ENCODE peak calls at places on chromosomes 4 and X, in eight cellular contexts. P is mammary epithelial cell, I is Peyer's patch, V is heart right ventricle, A is heart left ventricle, U is HepG2, Q is tibial artery, S is SK-N-SH. R is an unnamed sample. For H3K27me3, the result is how much of the 10 kb centered on the place peaks cover.

GRCh38 chrX:46637937-46638336 is 64.4 kb downstream of the CHST7 start:
- DNase-seq in P (peak), Q (no peak), A (no peak), I (no peak), U (no peak), S (no peak), V (no peak), R (no peak)

GRCh38 chrX:28324306-28324705 is 262.9 kb upstream of the IL1RAPL1 start:
- DNase-seq in A (no peak), U (no peak), V (no peak), Q (no peak), I (no peak), P (no peak), S (no peak), R (no peak)

GRCh38 chr4:85842540-85842939 is 367.6 kb downstream of the ARHGAP24 start:
- DNase-seq in P (no peak), U (no peak), V (peak), Q (peak), I (no peak), A (no peak), S (no peak), R (no peak)

GRCh38 chr4:61462451-61463326 is 262.6 kb downstream of the ADGRL3 start:
- DNase-seq in V (no peak), P (peak), U (peak), A (no peak), Q (no peak), I (no peak), S (no peak), R (no peak)

GRCh38 chr4:110586137-110586850 is 36.6 kb downstream of the PITX2 start:
- DNase-seq in I (no peak), Q (no peak), P (peak), V (no peak), U (no peak), A (no peak), S (peak), R (peak)

GRCh38 chr4:6180841-6181631 is 19.3 kb downstream of the JAKMIP1 start:
- DNase-seq in Q (no peak), A (no peak), V (no peak), S (no peak), I (peak), U (no peak), P (no peak), R (no peak)

GRCh38 chrX:12981880-12982279 is 7.0 kb downstream of the TMSB4X start:
- DNase-seq in A (no peak), U (no peak), S (no peak), V (no peak), P (no peak), Q (no peak), I (no peak), R (no peak)

GRCh38 chr4:104063341-104063740 is 343.6 kb upstream of the TACR3 start:
- DNase-seq in S (no peak), U (no peak), V (no peak), P (peak), Q (no peak), A (no peak), I (no peak), R (no peak)

GRCh38 chr4:82718067-82718935 is 80.3 kb downstream of the SCD5 start:
- DNase-seq in S (no peak), V (no peak), Q (peak), P (no peak), U (peak), I (no peak), A (peak), R (no peak)

GRCh38 chr4:126582737-126583136 is 1050.0 kb upstream of the INTU start:
- DNase-seq in S (no peak), P (peak), Q (no peak), V (no peak), U (no peak), A (no peak), I (no peak), R (no peak)
- TF ChIP-seq CTCF in S (no peak), P (no peak), Q (no peak), V (no peak), U (no peak), A (no peak), I (no peak), R (peak)

GRCh38 chrX:129678881-129679195 is 24.1 kb upstream of the APLN start:
- DNase-seq in V (no peak), A (no peak), Q (no peak), I (no peak), P (no peak), U (no peak), S (no peak), R (no peak)

GRCh38 chrX:129679856-129680255 is 25.1 kb upstream of the APLN start:
- DNase-seq in U (no peak), Q (no peak), S (no peak), I (no peak), V (no peak), A (no peak), P (peak), R (no peak)

GRCh38 chrX:129686422-129686948 is 31.7 kb upstream of the APLN start:
- DNase-seq in A (peak), I (no peak), Q (no peak), P (no peak), U (no peak), V (peak), S (no peak), R (no peak)

GRCh38 chrX:129678176-129678880 is 23.6 kb upstream of the APLN start:
- DNase-seq in V (peak), P (no peak), I (peak), S (peak), Q (no peak), U (no peak), A (peak), R (no peak)

GRCh38 chrX:129682979-129683378 is 28.2 kb upstream of the APLN start:
- DNase-seq in V (no peak), P (no peak), Q (no peak), S (no peak), I (no peak), A (no peak), U (no peak), R (no peak)
- H3K4me3 ChIP-seq in V (no peak), P (no peak), Q (no peak), S (no peak), I (no peak), A (no peak), U (no peak), R (no peak)

GRCh38 chrX:136783159-136783558 is 2.4 kb upstream of the ARHGEF6 start:
- DNase-seq in A (no peak), I (no peak), S (no peak), V (no peak), Q (no peak), P (no peak), U (no peak), R (no peak)
- H3K27me3 ChIP-seq in A (under half), I (under half), S (under half), V (under half), Q (under half), P (under half), U (under half), R (under half)

DNA sequence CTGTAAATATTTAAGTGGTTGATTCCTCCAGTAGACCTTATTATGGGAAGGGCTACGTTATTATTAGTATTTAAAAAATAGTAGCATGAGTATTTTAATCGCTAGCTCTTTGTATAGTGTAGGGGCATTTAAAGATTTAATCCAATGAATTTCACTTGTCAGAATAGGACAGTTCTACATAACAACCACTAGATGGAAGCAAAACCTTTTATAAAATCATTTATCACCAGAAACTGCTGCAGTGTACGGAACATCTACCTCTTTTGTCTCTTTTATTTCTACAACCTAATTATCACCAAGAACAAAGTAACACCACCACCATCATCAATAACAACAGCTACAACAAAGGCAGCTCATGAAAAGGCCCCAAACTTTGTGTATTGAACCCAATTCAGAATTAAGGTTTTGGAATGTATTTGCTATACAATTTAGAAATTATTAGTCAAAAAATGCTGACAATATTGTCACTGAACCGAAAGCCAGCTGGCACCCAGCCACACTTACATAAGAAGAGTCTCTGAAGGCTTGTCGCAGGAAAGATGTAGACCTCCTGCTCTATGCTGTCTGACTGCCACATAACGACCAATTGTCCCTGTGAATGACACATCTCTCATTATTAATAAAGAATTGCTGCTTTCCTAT is 260.9 kb upstream of the RPS6KA3 start:
- DNase-seq in A (no peak), I (no peak), P (no peak), U (peak), V (peak), S (peak), Q (peak), R (no peak)
- TF ChIP-seq CTCF in A (peak), I (peak), P (peak), U (peak), V (peak), S (peak), Q (peak), R (peak)

GRCh38 chrX:8849945-8850344 is 48.8 kb upstream of the FAM9A start:
- DNase-seq in U (no peak), A (no peak), V (no peak), I (no peak), Q (no peak), P (no peak), S (peak), R (no peak)
- H3K4me3 ChIP-seq in U (no peak), A (no peak), V (no peak), I (no peak), Q (no peak), P (no peak), S (no peak), R (no peak)

GRCh38 chr4:173513651-173514050 is 16.4 kb downstream of the HAND2 start:
- DNase-seq in I (no peak), Q (no peak), A (no peak), U (no peak), P (no peak), V (no peak), S (no peak), R (no peak)
- H3K27me3 ChIP-seq in I (under half), Q (under half), A (half or more), U (under half), P (half or more), V (under half), S (under half), R (half or more)

GRCh38 chr4:29336851-29337250 is 1383.3 kb upstream of the PCDH7 start:
- DNase-seq in S (no peak), U (no peak), A (no peak), Q (no peak), V (no peak), P (no peak), I (no peak), R (no peak)
- TF ChIP-seq CTCF in S (no peak), U (no peak), A (no peak), Q (no peak), V (no peak), P (no peak), I (no peak), R (no peak)

GRCh38 chr4:67603310-67604028 is 44.9 kb downstream of the STAP1 start:
- DNase-seq in P (peak), S (no peak), Q (no peak), U (no peak), I (no peak), V (no peak), A (no peak), R (no peak)
- H3K4me3 ChIP-seq in P (no peak), S (no peak), Q (no peak), U (no peak), I (no peak), V (no peak), A (no peak), R (no peak)

GRCh38 chrX:145886469-145886868 is 68.8 kb downstream of the SLITRK2 start:
- DNase-seq in S (no peak), I (no peak), Q (no peak), V (no peak), U (no peak), P (no peak), A (no peak), R (no peak)

DNA sequence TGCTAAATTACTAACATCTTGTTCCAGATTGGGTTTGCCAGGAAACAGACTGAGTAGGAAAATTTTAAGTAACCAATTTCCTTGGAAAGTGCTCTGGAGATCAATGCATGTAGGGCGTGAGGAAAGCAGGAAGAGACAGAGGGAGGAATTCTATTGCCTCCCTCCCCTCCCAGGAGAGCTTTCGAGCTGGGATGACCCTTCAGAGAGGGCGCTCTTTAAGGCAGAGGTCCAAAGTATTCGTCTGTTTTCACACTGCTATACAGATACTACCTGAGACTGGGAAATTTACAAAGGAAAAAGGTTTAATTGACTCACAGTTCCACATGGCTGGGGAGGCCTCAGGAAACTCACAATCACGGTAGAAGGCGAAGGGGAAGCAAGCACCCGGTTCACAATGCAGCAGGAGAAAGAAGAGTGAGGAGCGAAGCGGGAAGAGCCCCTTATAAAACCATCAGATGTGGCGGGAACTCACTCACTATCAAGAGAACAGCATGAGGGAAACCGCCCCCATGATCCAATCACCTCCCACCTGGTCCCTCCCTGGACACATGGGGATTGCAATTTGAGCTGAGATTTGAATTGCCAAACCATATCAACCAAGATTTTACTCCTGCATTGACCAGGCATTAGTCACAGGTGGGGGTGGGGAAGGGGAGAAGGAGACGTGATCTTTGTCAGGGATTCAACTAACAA is 63.7 kb downstream of the SLITRK2 start:
- DNase-seq in U (no peak), V (no peak), A (no peak), Q (no peak), S (no peak), I (no peak), P (no peak), R (no peak)
- H3K27me3 ChIP-seq in U (under half), V (under half), A (under half), Q (under half), S (under half), I (under half), P (under half), R (under half)

DNA sequence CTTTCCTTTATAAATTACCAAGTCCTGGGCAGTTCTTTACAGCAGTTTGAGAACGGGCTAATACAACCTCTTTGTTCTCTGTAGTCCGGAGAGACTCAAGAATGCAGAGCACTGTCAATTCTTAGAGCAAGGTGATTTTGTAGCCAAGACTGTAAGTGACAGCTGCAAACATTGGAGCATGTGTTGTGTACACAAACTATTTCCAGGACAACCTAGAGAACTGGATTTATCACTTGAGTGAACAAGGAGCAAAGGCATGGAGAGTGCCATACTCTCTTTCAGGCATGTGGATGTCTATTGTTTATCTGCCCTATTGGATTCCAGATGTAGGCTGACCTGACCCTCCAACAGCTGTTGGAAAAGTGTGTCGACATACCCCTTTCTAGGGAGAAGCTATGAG is 153.9 kb downstream of the SPANXN3 start:
- DNase-seq in A (no peak), P (no peak), S (no peak), U (no peak), Q (no peak), I (no peak), V (no peak), R (no peak)
- TF ChIP-seq CTCF in A (no peak), P (no peak), S (no peak), U (no peak), Q (no peak), I (no peak), V (no peak), R (no peak)

R was measured in AG04450.